ENCODE peak calls at places on chromosome X, in six cellular contexts. T, D, V, Z, H and R are unnamed samples.

GRCh38 chrX:2513120-2513664 is 12.4 kb upstream of the DHRSX start:
- DNase-seq in T (no peak), H (no peak), D (no peak), V (no peak), Z (no peak), R (no peak)

GRCh38 chrX:23789386-23790146 is 6.6 kb downstream of the SAT1 start:
- DNase-seq in T (no peak), Z (no peak), D (no peak), H (no peak), V (no peak), R (no peak)

GRCh38 chrX:19350831-19351447 is 7.2 kb downstream of the PDHA1 start:
- DNase-seq in Z (peak; percentile 52), D (no peak), T (no peak), V (no peak), H (no peak), R (no peak)

GRCh38 chrX:136850441-136851175 is 29.9 kb downstream of the RBMX start:
- DNase-seq in H (no peak), T (no peak), D (no peak), Z (no peak), V (no peak), R (no peak)

GRCh38 chrX:19602866-19603620 is 87.7 kb upstream of the MAP3K15 start:
- DNase-seq in V (no peak), Z (no peak), H (no peak), T (no peak), D (peak; percentile 15), R (no peak)

GRCh38 chrX:136906921-136907510 is 26.5 kb upstream of the RBMX start:
- DNase-seq in V (no peak), T (no peak), H (no peak), D (no peak), Z (no peak), R (peak; percentile 18)

GRCh38 chrX:132743086-132743485 is 215.3 kb downstream of the HS6ST2 start:
- DNase-seq in D (no peak), H (no peak), T (no peak), Z (no peak), V (no peak), R (no peak)

GRCh38 chrX:103919336-103919682 is 43.1 kb upstream of the TMSB15B start:
- DNase-seq in Z (no peak), D (peak; percentile 15), T (peak; percentile 8), H (peak; percentile 1), V (no peak), R (peak; percentile 26)

GRCh38 chrX:133607419-133608348 is 192.4 kb upstream of the GPC4 start:
- DNase-seq in T (no peak), V (no peak), H (no peak), D (no peak), Z (no peak), R (no peak)

GRCh38 chrX:14936561-14936960 is 63.3 kb downstream of the MOSPD2 start:
- DNase-seq in Z (no peak), V (no peak), H (no peak), D (peak; percentile 29), T (no peak), R (no peak)

GRCh38 chrX:22999696-23000223 is at the start of gene DDX53:
- DNase-seq in T (no peak), H (no peak), V (no peak), Z (no peak), D (no peak), R (no peak)

GRCh38 chrX:55522577-55523254 is 33.1 kb upstream of the USP51 start:
- DNase-seq in Z (no peak), V (no peak), D (no peak), T (no peak), H (no peak), R (no peak)

GRCh38 chrX:9349572-9350259 is 115.1 kb upstream of the TBL1X start:
- DNase-seq in V (no peak), H (no peak), Z (no peak), D (no peak), T (no peak), R (no peak)

GRCh38 chrX:74325130-74326059 is 21.4 kb downstream of the ZCCHC13 start:
- DNase-seq in T (no peak), V (no peak), H (peak; percentile 75), D (no peak), Z (no peak), R (peak; percentile 0)

GRCh38 chrX:119694601-119695534 is 1.9 kb upstream of the SEPTIN6 start:
- DNase-seq in H (no peak), T (no peak), V (no peak), Z (no peak), D (no peak), R (no peak)

GRCh38 chrX:103918050-103918449 is 44.4 kb upstream of the TMSB15B start:
- DNase-seq in D (peak; percentile 72), H (peak; percentile 74), T (peak; percentile 33), Z (peak; percentile 66), V (no peak), R (peak; percentile 51)

GRCh38 chrX:30253257-30253656 is 6.3 kb downstream of the MAGEB1 start:
- DNase-seq in D (no peak), V (no peak), Z (no peak), H (no peak), T (no peak), R (no peak)

GRCh38 chrX:115098897-115099296 is 81.5 kb upstream of the IL13RA2 start:
- DNase-seq in H (no peak), V (no peak), Z (no peak), T (no peak), D (no peak), R (no peak)

GRCh38 chrX:132401935-132402334 is 86.9 kb downstream of the MBNL3 start:
- DNase-seq in Z (no peak), T (no peak), D (no peak), H (no peak), V (no peak), R (no peak)

GRCh38 chrX:8306296-8306975 is 135.4 kb upstream of the VCX2 start:
- DNase-seq in T (no peak), V (no peak), H (no peak), D (no peak), Z (no peak), R (no peak)

GRCh38 chrX:69289046-69289838 is 124.0 kb upstream of the PJA1 start:
- DNase-seq in H (no peak), D (no peak), V (no peak), T (no peak), Z (no peak), R (no peak)

GRCh38 chrX:103248553-103248952 is 6.4 kb downstream of the TCEAL8 start:
- DNase-seq in T (no peak), Z (peak; percentile 27), V (no peak), D (no peak), H (no peak), R (peak; percentile 12)